ENCODE peak calls at places on chromosomes 12 and 14, in four cellular contexts. N is Right ventricle myocardium superior, L is AG08395, W is left ventricle myocardium inferior. J is an unnamed sample.

GRCh38 chr12:101368016-101368415 is 39.6 kb downstream of the ARL1 start:
- DNase-seq in N (no peak), L (no peak), W (no peak), J (no peak)

GRCh38 chr12:2751230-2751629 is 43.5 kb upstream of the FKBP4 start:
- DNase-seq in N (no peak), L (no peak), W (no peak), J (no peak)

GRCh38 chr14:71582705-71583104 is 349.5 kb upstream of the RGS6 start:
- DNase-seq in N (no peak), L (peak), W (no peak), J (no peak)

GRCh38 chr14:37709419-37710195 is 114.2 kb downstream of the TTC6 start:
- DNase-seq in N (no peak), L (peak), W (no peak), J (no peak)

GRCh38 chr14:37048666-37049071 is 123.7 kb downstream of the SLC25A21 start:
- DNase-seq in N (no peak), L (no peak), W (no peak), J (no peak)

GRCh38 chr14:31449971-31450610 is 7.2 kb downstream of the DTD2 start:
- DNase-seq in N (no peak), L (peak), W (no peak), J (no peak)

GRCh38 chr12:75954076-75954475 is 77.5 kb downstream of the PHLDA1 start:
- DNase-seq in N (no peak), L (peak), W (no peak), J (no peak)

GRCh38 chr12:12983420-12984035 is 16.5 kb downstream of the HEBP1 start:
- DNase-seq in N (no peak), L (peak), W (no peak), J (no peak)

GRCh38 chr12:76698316-76698715 is 65.6 kb upstream of the ZDHHC17 start:
- DNase-seq in N (no peak), L (no peak), W (no peak), J (no peak)

GRCh38 chr14:61940669-61941420 is 178.6 kb downstream of the SNAPC1 start:
- DNase-seq in N (no peak), L (no peak), W (no peak), J (no peak)

GRCh38 chr12:94735985-94736384 is 85.6 kb upstream of the TMCC3 start:
- DNase-seq in N (no peak), L (no peak), W (no peak), J (no peak)